ENCODE peak calls at places on chromosomes 4 and X, in nine cellular contexts. One of them, this sample, is unnamed.
A peak's percentile ranks its signal among the peaks of the same experiment; 100 is the strongest.

GRCh38 chr4:164977243-164978164 is at the start of gene TRIM61:
- DNase-seq in lung: peak; percentile 62
- DNase-seq in Caco-2: no peak
- DNase-seq in KG1: no peak
- DNase-seq in substantia nigra: peak; percentile 44
- DNase-seq in DMS153: no peak
- DNase-seq in KBM-7: no peak
- DNase-seq in hippocampal formation: no peak
- DNase-seq in thoracic aorta: no peak
- DNase-seq in this sample: no peak

GRCh38 chr4:1623390-1623789 is 60.7 kb downstream of the FAM53A start:
- DNase-seq in lung: no peak
- DNase-seq in Caco-2: no peak
- DNase-seq in KG1: no peak
- DNase-seq in substantia nigra: no peak
- DNase-seq in DMS153: no peak
- DNase-seq in KBM-7: no peak
- DNase-seq in hippocampal formation: no peak
- DNase-seq in thoracic aorta: no peak
- DNase-seq in this sample: no peak

GRCh38 chr4:103197765-103198110 is 405 bp downstream of the CENPE start:
- DNase-seq in lung: no peak
- DNase-seq in Caco-2: no peak
- DNase-seq in KG1: peak; percentile 34
- DNase-seq in substantia nigra: no peak
- DNase-seq in DMS153: no peak
- DNase-seq in KBM-7: no peak
- DNase-seq in hippocampal formation: no peak
- DNase-seq in thoracic aorta: no peak
- DNase-seq in this sample: no peak

GRCh38 chrX:45351478-45351877 is 150.8 kb upstream of the DIPK2B start:
- DNase-seq in lung: no peak
- DNase-seq in Caco-2: no peak
- DNase-seq in KG1: no peak
- DNase-seq in substantia nigra: no peak
- DNase-seq in DMS153: no peak
- DNase-seq in KBM-7: no peak
- DNase-seq in hippocampal formation: no peak
- DNase-seq in thoracic aorta: no peak
- DNase-seq in this sample: no peak

GRCh38 chr4:107575243-107575642 is 144.8 kb downstream of the PAPSS1 start:
- DNase-seq in lung: no peak
- DNase-seq in Caco-2: no peak
- DNase-seq in KG1: no peak
- DNase-seq in substantia nigra: no peak
- DNase-seq in DMS153: no peak
- DNase-seq in KBM-7: no peak
- DNase-seq in hippocampal formation: no peak
- DNase-seq in thoracic aorta: no peak
- DNase-seq in this sample: no peak

GRCh38 chr4:128031756-128032384 is 29.2 kb upstream of the LARP1B start:
- DNase-seq in lung: no peak
- DNase-seq in Caco-2: no peak
- DNase-seq in KG1: no peak
- DNase-seq in substantia nigra: no peak
- DNase-seq in DMS153: no peak
- DNase-seq in KBM-7: no peak
- DNase-seq in hippocampal formation: no peak
- DNase-seq in thoracic aorta: no peak
- DNase-seq in this sample: no peak

GRCh38 chrX:12548746-12549145 is 242.5 kb upstream of the PRPS2 start:
- DNase-seq in lung: no peak
- DNase-seq in Caco-2: peak; percentile 37
- DNase-seq in KG1: no peak
- DNase-seq in substantia nigra: no peak
- DNase-seq in DMS153: no peak
- DNase-seq in KBM-7: peak; percentile 27
- DNase-seq in hippocampal formation: no peak
- DNase-seq in thoracic aorta: no peak
- DNase-seq in this sample: no peak

GRCh38 chr4:77157859-77158486 is 966 bp downstream of the CCNG2 start:
- DNase-seq in lung: peak; percentile 88
- DNase-seq in Caco-2: peak; percentile 87
- DNase-seq in KG1: peak; percentile 75
- DNase-seq in substantia nigra: peak; percentile 77
- DNase-seq in DMS153: peak; percentile 47
- DNase-seq in KBM-7: peak; percentile 86
- DNase-seq in hippocampal formation: peak; percentile 77
- DNase-seq in thoracic aorta: peak; percentile 53
- DNase-seq in this sample: peak; percentile 48

This sample was measured in NCI-H2029 treated with DMSO at 0.1 percent for 48 hours.